ENCODE peak calls at places on chromosomes 11 and 22, in four cellular contexts. One of them, this sample, is unnamed.

GRCh38 chr22:21904250-21904789 is 36.9 kb upstream of the MAPK1 start:
- DNase-seq in cardiac fibroblast: no peak
- DNase-seq in HS-5: no peak
- DNase-seq in activated CD8-positive, alpha-beta T cell treated with anti-CD3 and anti-CD28 coated beads, Interleukin-2, amount 10 ng/mL, durations not matched to agents 7 days and 5 days: no peak
- DNase-seq in this sample: no peak

GRCh38 chr11:73227571-73228211 is 9.6 kb downstream of the P2RY2 start:
- DNase-seq in activated CD8-positive, alpha-beta T cell treated with anti-CD3 and anti-CD28 coated beads, Interleukin-2, amount 10 ng/mL, durations not matched to agents 7 days and 5 days: no peak
- DNase-seq in HS-5: no peak
- DNase-seq in cardiac fibroblast: no peak
- DNase-seq in this sample: no peak

GRCh38 chr22:26610983-26611382 is 6.8 kb downstream of the CRYBB1 start:
- DNase-seq in cardiac fibroblast: peak; percentile 57
- DNase-seq in HS-5: peak; percentile 38
- DNase-seq in activated CD8-positive, alpha-beta T cell treated with anti-CD3 and anti-CD28 coated beads, Interleukin-2, amount 10 ng/mL, durations not matched to agents 7 days and 5 days: no peak
- DNase-seq in this sample: no peak

GRCh38 chr11:122108192-122108799 is 7.7 kb downstream of the BLID start:
- DNase-seq in cardiac fibroblast: peak; percentile 84
- DNase-seq in HS-5: no peak
- DNase-seq in activated CD8-positive, alpha-beta T cell treated with anti-CD3 and anti-CD28 coated beads, Interleukin-2, amount 10 ng/mL, durations not matched to agents 7 days and 5 days: peak; percentile 25
- DNase-seq in this sample: no peak

GRCh38 chr11:70303070-70303469 is 32.6 kb downstream of the PPFIA1 start:
- DNase-seq in HS-5: no peak
- DNase-seq in activated CD8-positive, alpha-beta T cell treated with anti-CD3 and anti-CD28 coated beads, Interleukin-2, amount 10 ng/mL, durations not matched to agents 7 days and 5 days: no peak
- DNase-seq in cardiac fibroblast: peak; percentile 75
- DNase-seq in this sample: peak; percentile 94

GRCh38 chr11:1623716-1624115 is 1.8 kb upstream of the KRTAP5-4 start:
- DNase-seq in cardiac fibroblast: no peak
- DNase-seq in HS-5: no peak
- DNase-seq in activated CD8-positive, alpha-beta T cell treated with anti-CD3 and anti-CD28 coated beads, Interleukin-2, amount 10 ng/mL, durations not matched to agents 7 days and 5 days: no peak
- DNase-seq in this sample: no peak

GRCh38 chr22:37442537-37442936 is 15.3 kb upstream of the ELFN2 start:
- DNase-seq in HS-5: no peak
- DNase-seq in activated CD8-positive, alpha-beta T cell treated with anti-CD3 and anti-CD28 coated beads, Interleukin-2, amount 10 ng/mL, durations not matched to agents 7 days and 5 days: no peak
- DNase-seq in cardiac fibroblast: peak; percentile 71
- DNase-seq in this sample: no peak

GRCh38 chr11:120956710-120957500 is 67.0 kb upstream of the TBCEL start:
- DNase-seq in cardiac fibroblast: no peak
- DNase-seq in HS-5: no peak
- DNase-seq in activated CD8-positive, alpha-beta T cell treated with anti-CD3 and anti-CD28 coated beads, Interleukin-2, amount 10 ng/mL, durations not matched to agents 7 days and 5 days: peak; percentile 58
- DNase-seq in this sample: no peak

GRCh38 chr22:21728270-21728669 is 7.3 kb downstream of the YPEL1 start:
- DNase-seq in HS-5: no peak
- DNase-seq in activated CD8-positive, alpha-beta T cell treated with anti-CD3 and anti-CD28 coated beads, Interleukin-2, amount 10 ng/mL, durations not matched to agents 7 days and 5 days: no peak
- DNase-seq in cardiac fibroblast: no peak
- DNase-seq in this sample: no peak

GRCh38 chr22:26404851-26405357 is 24.2 kb upstream of the ASPHD2 start:
- DNase-seq in cardiac fibroblast: no peak
- DNase-seq in HS-5: no peak
- DNase-seq in activated CD8-positive, alpha-beta T cell treated with anti-CD3 and anti-CD28 coated beads, Interleukin-2, amount 10 ng/mL, durations not matched to agents 7 days and 5 days: no peak
- DNase-seq in this sample: no peak

GRCh38 chr22:17258015-17258827 is 39.0 kb upstream of the ADA2 start:
- DNase-seq in cardiac fibroblast: peak; percentile 37
- DNase-seq in HS-5: no peak
- DNase-seq in activated CD8-positive, alpha-beta T cell treated with anti-CD3 and anti-CD28 coated beads, Interleukin-2, amount 10 ng/mL, durations not matched to agents 7 days and 5 days: peak; percentile 82
- DNase-seq in this sample: no peak

GRCh38 chr11:95975343-95975742 is 51.4 kb upstream of the MTMR2 start:
- DNase-seq in activated CD8-positive, alpha-beta T cell treated with anti-CD3 and anti-CD28 coated beads, Interleukin-2, amount 10 ng/mL, durations not matched to agents 7 days and 5 days: no peak
- DNase-seq in HS-5: no peak
- DNase-seq in cardiac fibroblast: no peak
- DNase-seq in this sample: no peak

GRCh38 chr22:43216738-43217137 is 29.8 kb upstream of the TTLL12 start:
- DNase-seq in cardiac fibroblast: no peak
- DNase-seq in HS-5: no peak
- DNase-seq in activated CD8-positive, alpha-beta T cell treated with anti-CD3 and anti-CD28 coated beads, Interleukin-2, amount 10 ng/mL, durations not matched to agents 7 days and 5 days: no peak
- DNase-seq in this sample: no peak

This sample was measured in GM04503.